ENCODE peak calls at places on chromosomes 1 and 21, in five cellular contexts. One of them, this sample, is unnamed.

GRCh38 chr1:52157582-52157981 is 15.7 kb downstream of the ZFYVE9 start:
- DNase-seq in mesenchymal stem cell: no peak
- DNase-seq in H9: no peak
- DNase-seq in IMR-90: peak
- DNase-seq in neuronal stem cell: no peak
- DNase-seq in this sample: no peak

GRCh38 chr1:85289207-85289847 is 12.9 kb upstream of the BCL10 start:
- DNase-seq in mesenchymal stem cell: peak
- DNase-seq in IMR-90: peak
- DNase-seq in neuronal stem cell: no peak
- DNase-seq in H9: no peak
- DNase-seq in this sample: no peak

GRCh38 chr1:234844479-234845031 is 234.6 kb upstream of the IRF2BP2 start:
- DNase-seq in H9: no peak
- DNase-seq in mesenchymal stem cell: no peak
- DNase-seq in IMR-90: peak
- DNase-seq in neuronal stem cell: no peak
- DNase-seq in this sample: no peak

GRCh38 chr1:115949156-115949555 is 27.2 kb upstream of the SLC22A15 start:
- DNase-seq in mesenchymal stem cell: no peak
- DNase-seq in neuronal stem cell: no peak
- DNase-seq in IMR-90: no peak
- DNase-seq in H9: no peak
- DNase-seq in this sample: no peak

GRCh38 chr1:22289251-22289995 is 146.5 kb upstream of the WNT4 start:
- DNase-seq in neuronal stem cell: no peak
- DNase-seq in mesenchymal stem cell: peak
- DNase-seq in IMR-90: no peak
- DNase-seq in H9: no peak
- DNase-seq in this sample: peak

GRCh38 chr1:7436056-7437005 is 334.8 kb upstream of the VAMP3 start:
- DNase-seq in mesenchymal stem cell: no peak
- DNase-seq in IMR-90: no peak
- DNase-seq in H9: no peak
- DNase-seq in neuronal stem cell: no peak
- DNase-seq in this sample: no peak

GRCh38 chr1:182630586-182630985 is 26.4 kb upstream of the RGS16 start:
- DNase-seq in H9: no peak
- DNase-seq in mesenchymal stem cell: no peak
- DNase-seq in neuronal stem cell: no peak
- DNase-seq in IMR-90: no peak
- DNase-seq in this sample: peak

GRCh38 chr1:61183471-61184034 is 101.2 kb downstream of the NFIA start:
- DNase-seq in IMR-90: peak
- DNase-seq in neuronal stem cell: no peak
- DNase-seq in H9: no peak
- DNase-seq in mesenchymal stem cell: no peak
- DNase-seq in this sample: no peak

GRCh38 chr1:222171005-222171404 is 376.9 kb downstream of the HHIPL2 start:
- DNase-seq in mesenchymal stem cell: peak
- DNase-seq in IMR-90: peak
- DNase-seq in neuronal stem cell: no peak
- DNase-seq in H9: peak
- DNase-seq in this sample: peak

GRCh38 chr1:54298284-54299033 is 98.5 kb downstream of the MRPL37 start:
- DNase-seq in neuronal stem cell: no peak
- DNase-seq in mesenchymal stem cell: no peak
- DNase-seq in H9: no peak
- DNase-seq in IMR-90: peak
- DNase-seq in this sample: no peak

GRCh38 chr1:46179138-46180081 is 3.1 kb upstream of the P3R3URF start:
- DNase-seq in IMR-90: peak
- DNase-seq in neuronal stem cell: peak
- DNase-seq in H9: peak
- DNase-seq in mesenchymal stem cell: peak
- DNase-seq in this sample: peak

GRCh38 chr1:28266920-28267322 is 7.6 kb downstream of the SESN2 start:
- DNase-seq in IMR-90: no peak
- DNase-seq in neuronal stem cell: no peak
- DNase-seq in H9: no peak
- DNase-seq in mesenchymal stem cell: no peak
- DNase-seq in this sample: peak

GRCh38 chr1:153790282-153790995 is 15.2 kb downstream of the SLC27A3 start:
- DNase-seq in mesenchymal stem cell: peak
- DNase-seq in H9: no peak
- DNase-seq in neuronal stem cell: no peak
- DNase-seq in IMR-90: peak
- DNase-seq in this sample: no peak

GRCh38 chr1:231337043-231337471 is 595 bp downstream of the EXOC8 start:
- DNase-seq in H9: no peak
- DNase-seq in neuronal stem cell: no peak
- DNase-seq in IMR-90: no peak
- DNase-seq in mesenchymal stem cell: no peak
- DNase-seq in this sample: no peak

GRCh38 chr1:33336580-33336979 is 15.7 kb upstream of the A3GALT2 start:
- DNase-seq in H9: no peak
- DNase-seq in neuronal stem cell: no peak
- DNase-seq in IMR-90: no peak
- DNase-seq in mesenchymal stem cell: no peak
- DNase-seq in this sample: no peak

GRCh38 chr1:52691856-52692255 is 6.3 kb downstream of the COA7 start:
- DNase-seq in H9: no peak
- DNase-seq in mesenchymal stem cell: peak
- DNase-seq in IMR-90: peak
- DNase-seq in neuronal stem cell: no peak
- DNase-seq in this sample: no peak

GRCh38 chr21:45517249-45518065 is 24.8 kb downstream of the SLC19A1 start:
- DNase-seq in mesenchymal stem cell: no peak
- DNase-seq in H9: no peak
- DNase-seq in IMR-90: no peak
- DNase-seq in neuronal stem cell: no peak
- DNase-seq in this sample: no peak

GRCh38 chr21:24903954-24904635 is 703.2 kb downstream of the MRPL39 start:
- DNase-seq in neuronal stem cell: no peak
- DNase-seq in H9: no peak
- DNase-seq in IMR-90: no peak
- DNase-seq in mesenchymal stem cell: no peak
- DNase-seq in this sample: no peak

GRCh38 chr1:8590696-8591351 is 226.6 kb downstream of the RERE start:
- DNase-seq in IMR-90: no peak
- DNase-seq in neuronal stem cell: no peak
- DNase-seq in mesenchymal stem cell: no peak
- DNase-seq in H9: no peak
- DNase-seq in this sample: no peak

GRCh38 chr21:43603230-43603626 is 56.1 kb downstream of the HSF2BP start:
- DNase-seq in neuronal stem cell: no peak
- DNase-seq in H9: no peak
- DNase-seq in mesenchymal stem cell: no peak
- DNase-seq in IMR-90: no peak
- DNase-seq in this sample: no peak

GRCh38 chr21:43604505-43605204 is 54.6 kb downstream of the HSF2BP start:
- DNase-seq in mesenchymal stem cell: no peak
- DNase-seq in neuronal stem cell: no peak
- DNase-seq in IMR-90: no peak
- DNase-seq in H9: no peak
- DNase-seq in this sample: no peak

GRCh38 chr21:43603641-43604504 is 55.4 kb downstream of the HSF2BP start:
- DNase-seq in mesenchymal stem cell: peak
- DNase-seq in neuronal stem cell: no peak
- DNase-seq in H9: no peak
- DNase-seq in IMR-90: peak
- DNase-seq in this sample: peak

GRCh38 chr21:43608225-43608624 is 51.1 kb downstream of the HSF2BP start:
- DNase-seq in H9: no peak
- DNase-seq in neuronal stem cell: no peak
- DNase-seq in mesenchymal stem cell: peak
- DNase-seq in IMR-90: peak
- DNase-seq in this sample: no peak

DNA sequence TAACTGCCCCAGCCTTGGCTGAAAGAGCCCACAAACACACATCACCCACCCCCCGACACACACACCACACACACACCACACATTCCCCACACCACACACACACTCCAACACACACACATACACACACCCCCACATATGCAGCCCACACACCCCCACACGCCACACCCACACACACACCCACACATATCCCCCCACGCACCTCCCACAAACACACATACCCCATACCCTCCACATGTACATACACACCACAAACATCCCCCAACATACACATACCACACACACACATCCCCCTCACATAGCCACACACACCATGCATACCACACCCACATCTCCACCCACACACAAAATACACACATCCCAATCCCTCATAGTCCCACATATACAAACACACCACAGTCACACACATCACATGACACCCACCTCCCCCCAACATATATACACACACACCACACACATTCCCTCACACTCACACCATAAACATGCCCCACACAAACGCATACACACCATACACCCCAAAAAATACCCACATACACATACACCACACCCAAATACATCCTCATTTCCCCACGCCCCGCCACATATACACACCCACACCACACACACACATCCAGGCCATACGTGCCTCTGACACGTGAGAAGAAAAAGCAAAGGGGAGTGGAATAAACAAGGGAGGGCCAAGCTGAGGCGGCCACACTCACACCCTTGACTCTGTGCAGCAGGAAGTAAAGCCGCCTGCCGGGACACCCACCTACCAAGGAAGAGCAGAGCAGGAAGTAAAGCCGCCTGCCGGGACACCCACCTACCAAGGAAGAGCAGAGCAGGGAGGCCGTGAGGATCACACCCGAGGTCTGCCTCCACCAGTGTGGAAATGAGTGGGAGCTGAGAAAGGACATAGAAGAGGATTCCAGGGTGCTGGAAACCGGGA is 53.7 kb downstream of the HSF2BP start:
- DNase-seq in IMR-90: no peak
- DNase-seq in mesenchymal stem cell: no peak
- DNase-seq in H9: no peak
- DNase-seq in neuronal stem cell: no peak
- DNase-seq in this sample: no peak
- H3K4ac ChIP-seq in IMR-90: peak
- H3K4ac ChIP-seq in mesenchymal stem cell: peak
- H3K4ac ChIP-seq in H9: no peak
- H3K4ac ChIP-seq in neuronal stem cell: peak
- H3K4ac ChIP-seq in this sample: no peak

DNA sequence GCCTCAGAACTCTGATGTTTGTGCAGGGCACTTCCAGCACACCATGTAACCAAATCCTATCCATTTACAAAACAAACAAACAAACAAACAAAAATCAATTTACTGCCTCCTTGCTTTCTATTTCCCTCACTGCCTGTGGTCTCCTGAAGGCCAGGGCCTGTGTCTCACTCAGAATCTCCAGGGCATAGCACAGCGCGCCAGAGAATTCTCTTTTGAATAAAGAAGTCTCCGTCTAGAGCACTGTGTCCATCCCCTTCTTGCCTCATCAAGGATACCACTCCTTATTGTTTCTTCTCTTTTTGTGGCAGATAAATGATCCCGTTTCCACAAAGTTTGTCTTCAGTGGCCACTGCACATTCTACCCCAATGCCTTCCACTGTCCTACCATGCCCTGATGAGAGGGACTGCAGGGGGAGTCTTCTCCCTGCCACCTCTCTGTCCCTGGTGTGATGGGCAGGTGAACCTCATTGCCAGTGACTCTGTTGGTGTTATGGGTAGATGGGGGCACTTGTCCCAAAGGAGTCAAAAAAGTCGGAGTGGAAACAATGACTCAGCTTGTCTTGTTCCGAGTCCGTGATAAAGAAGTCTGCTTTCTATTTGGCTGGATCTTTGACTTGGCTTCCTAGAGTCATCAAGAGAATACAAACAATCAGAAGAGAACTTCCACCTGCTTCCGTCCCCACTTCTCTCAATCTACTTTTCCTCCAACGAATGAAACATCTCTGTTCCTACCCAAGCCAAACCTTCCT is 30.0 kb downstream of the XCL2 start:
- DNase-seq in IMR-90: no peak
- DNase-seq in H9: no peak
- DNase-seq in neuronal stem cell: no peak
- DNase-seq in mesenchymal stem cell: peak
- DNase-seq in this sample: no peak
- H2BK5ac ChIP-seq in IMR-90: no peak
- H2BK5ac ChIP-seq in H9: no peak
- H2BK5ac ChIP-seq in neuronal stem cell: no peak
- H2BK5ac ChIP-seq in mesenchymal stem cell: no peak
- H2BK5ac ChIP-seq in this sample: no peak

GRCh38 chr1:202957733-202958543 is at the start of gene ADIPOR1:
- DNase-seq in mesenchymal stem cell: peak
- DNase-seq in H9: peak
- DNase-seq in IMR-90: peak
- DNase-seq in neuronal stem cell: peak
- DNase-seq in this sample: peak

GRCh38 chr1:202959276-202959620 is 1.1 kb upstream of the ADIPOR1 start:
- DNase-seq in mesenchymal stem cell: peak
- DNase-seq in H9: no peak
- DNase-seq in neuronal stem cell: no peak
- DNase-seq in IMR-90: peak
- DNase-seq in this sample: no peak

GRCh38 chr1:202954057-202954745 is 3.9 kb downstream of the ADIPOR1 start:
- DNase-seq in neuronal stem cell: no peak
- DNase-seq in H9: no peak
- DNase-seq in IMR-90: no peak
- DNase-seq in mesenchymal stem cell: no peak
- DNase-seq in this sample: no peak

GRCh38 chr1:202961220-202961880 is 3.2 kb upstream of the ADIPOR1 start:
- DNase-seq in IMR-90: no peak
- DNase-seq in H9: no peak
- DNase-seq in mesenchymal stem cell: no peak
- DNase-seq in neuronal stem cell: no peak
- DNase-seq in this sample: no peak

GRCh38 chr1:202958544-202959275 is 598 bp upstream of the ADIPOR1 start:
- DNase-seq in neuronal stem cell: no peak
- DNase-seq in mesenchymal stem cell: no peak
- DNase-seq in H9: no peak
- DNase-seq in IMR-90: no peak
- DNase-seq in this sample: no peak
- H3K4ac ChIP-seq in neuronal stem cell: no peak
- H3K4ac ChIP-seq in mesenchymal stem cell: peak
- H3K4ac ChIP-seq in H9: no peak
- H3K4ac ChIP-seq in IMR-90: peak
- H3K4ac ChIP-seq in this sample: no peak

GRCh38 chr1:172531412-172531811 is 1.5 kb upstream of the SUCO start:
- DNase-seq in IMR-90: no peak
- DNase-seq in mesenchymal stem cell: no peak
- DNase-seq in neuronal stem cell: no peak
- DNase-seq in H9: no peak
- DNase-seq in this sample: no peak

GRCh38 chr1:172532700-172533510 is at the start of gene SUCO:
- DNase-seq in mesenchymal stem cell: peak
- DNase-seq in H9: peak
- DNase-seq in IMR-90: peak
- DNase-seq in neuronal stem cell: peak
- DNase-seq in this sample: peak

GRCh38 chr1:172529304-172529703 is 3.6 kb upstream of the SUCO start:
- DNase-seq in IMR-90: no peak
- DNase-seq in neuronal stem cell: no peak
- DNase-seq in mesenchymal stem cell: no peak
- DNase-seq in H9: no peak
- DNase-seq in this sample: no peak

GRCh38 chr1:172531846-172532699 is 877 bp upstream of the SUCO start:
- DNase-seq in neuronal stem cell: peak
- DNase-seq in IMR-90: peak
- DNase-seq in H9: peak
- DNase-seq in mesenchymal stem cell: peak
- DNase-seq in this sample: peak

GRCh38 chr1:172530000-172530399 is 3.0 kb upstream of the SUCO start:
- DNase-seq in mesenchymal stem cell: no peak
- DNase-seq in IMR-90: no peak
- DNase-seq in H9: no peak
- DNase-seq in neuronal stem cell: no peak
- DNase-seq in this sample: no peak
- H2BK5ac ChIP-seq in mesenchymal stem cell: no peak
- H2BK5ac ChIP-seq in IMR-90: no peak
- H2BK5ac ChIP-seq in H9: no peak
- H2BK5ac ChIP-seq in neuronal stem cell: no peak
- H2BK5ac ChIP-seq in this sample: no peak

This sample was measured in mesendoderm.